ENCODE peak calls at places on chromosomes 13 and 19, in ten cellular contexts. N, J, G, W, L, R, F, K, M and P are unnamed samples.

GRCh38 chr19:42989851-42990250 is 36.4 kb downstream of the PSG11 start:
- DNase-seq in N (no peak), J (no peak), G (no peak), W (no peak), L (no peak), R (no peak), F (no peak), K (no peak), M (no peak), P (no peak)

GRCh38 chr13:95479706-95480105 is 72.8 kb upstream of the CLDN10 start:
- DNase-seq in N (no peak), J (no peak), G (no peak), W (no peak), L (no peak), R (no peak), F (no peak), K (no peak), M (no peak), P (no peak)

GRCh38 chr19:47369923-47370625 is 21.0 kb downstream of the DHX34 start:
- DNase-seq in N (no peak), J (peak; percentile 90), G (no peak), W (peak; percentile 74), L (no peak), R (peak; percentile 42), F (no peak), K (no peak), M (peak; percentile 74), P (no peak)

GRCh38 chr19:40237791-40238190 is 11.3 kb upstream of the CCNP start:
- DNase-seq in N (no peak), J (no peak), G (no peak), W (no peak), L (no peak), R (no peak), F (no peak), K (no peak), M (no peak), P (no peak)

GRCh38 chr13:113531041-113531873 is 40.7 kb upstream of the DCUN1D2 start:
- DNase-seq in N (no peak), J (no peak), G (no peak), W (no peak), L (no peak), R (no peak), F (no peak), K (no peak), M (no peak), P (no peak)

GRCh38 chr19:33419763-33420080 is 46.2 kb downstream of the CEBPG start:
- DNase-seq in N (no peak), J (no peak), G (peak; percentile 86), W (no peak), L (no peak), R (no peak), F (no peak), K (no peak), M (no peak), P (peak; percentile 70)

GRCh38 chr19:40219721-40220276 is 1.6 kb upstream of the TTC9B start:
- DNase-seq in N (peak; percentile 48), J (peak; percentile 71), G (no peak), W (peak; percentile 76), L (no peak), R (no peak), F (no peak), K (no peak), M (peak; percentile 73), P (no peak)

GRCh38 chr13:40477623-40478608 is 188.5 kb downstream of the FOXO1 start:
- DNase-seq in N (no peak), J (peak; percentile 43), G (no peak), W (no peak), L (no peak), R (peak; percentile 49), F (no peak), K (peak; percentile 62), M (peak; percentile 24), P (no peak)

GRCh38 chr19:6045108-6045507 is 65.2 kb downstream of the RFX2 start:
- DNase-seq in N (no peak), J (no peak), G (no peak), W (no peak), L (no peak), R (no peak), F (no peak), K (no peak), M (no peak), P (no peak)

GRCh38 chr13:49996166-49996915 is 501 bp upstream of the TRIM13 start:
- DNase-seq in N (peak; percentile 70), J (peak; percentile 96), G (peak; percentile 96), W (peak; percentile 90), L (peak; percentile 95), R (peak; percentile 97), F (peak; percentile 91), K (peak; percentile 95), M (peak; percentile 76), P (peak; percentile 95)

GRCh38 chr13:48563611-48564010 is 30.7 kb upstream of the RCBTB2 start:
- DNase-seq in N (no peak), J (no peak), G (no peak), W (no peak), L (no peak), R (no peak), F (no peak), K (no peak), M (no peak), P (no peak)

GRCh38 chr13:46778879-46779278 is 18.1 kb downstream of the ESD start:
- DNase-seq in N (no peak), J (peak; percentile 48), G (no peak), W (peak; percentile 68), L (no peak), R (no peak), F (no peak), K (no peak), M (no peak), P (no peak)

GRCh38 chr13:109156181-109156935 is 526.9 kb downstream of the MYO16 start:
- DNase-seq in N (peak; percentile 73), J (peak; percentile 86), G (no peak), W (peak; percentile 86), L (no peak), R (no peak), F (no peak), K (peak; percentile 37), M (peak; percentile 45), P (no peak)

GRCh38 chr13:87666826-87667225 is 4.3 kb upstream of the SLITRK5 start:
- DNase-seq in N (no peak), J (no peak), G (no peak), W (no peak), L (no peak), R (no peak), F (no peak), K (no peak), M (no peak), P (no peak)

GRCh38 chr19:16369664-16370576 is 45.3 kb downstream of the KLF2 start:
- DNase-seq in N (no peak), J (no peak), G (no peak), W (no peak), L (no peak), R (no peak), F (peak; percentile 68), K (no peak), M (no peak), P (no peak)

GRCh38 chr19:55342044-55342531 is 2.4 kb downstream of the KMT5C start:
- DNase-seq in N (no peak), J (no peak), G (no peak), W (no peak), L (no peak), R (no peak), F (no peak), K (no peak), M (no peak), P (no peak)

GRCh38 chr13:66405908-66406802 is 824.0 kb downstream of the PCDH9 start:
- DNase-seq in N (peak; percentile 93), J (peak; percentile 97), G (no peak), W (peak; percentile 65), L (no peak), R (no peak), F (no peak), K (no peak), M (peak; percentile 37), P (no peak)

GRCh38 chr19:29664753-29665214 is 477 bp upstream of the PLEKHF1 start:
- DNase-seq in N (no peak), J (no peak), G (no peak), W (no peak), L (no peak), R (no peak), F (no peak), K (no peak), M (no peak), P (no peak)
- TF ChIP-seq CTCF in N (no peak), J (no peak), G (no peak), W (no peak), L (no peak), R (peak; percentile 32), F (peak; percentile 18), K (peak; percentile 45), M (peak; percentile 3), P (no peak)

GRCh38 chr19:49073514-49074378 is 1.2 kb upstream of the KCNA7 start:
- DNase-seq in N (no peak), J (no peak), G (peak; percentile 51), W (no peak), L (no peak), R (peak; percentile 74), F (no peak), K (no peak), M (no peak), P (no peak)
- TF ChIP-seq CTCF in N (peak; percentile 45), J (peak; percentile 49), G (no peak), W (peak; percentile 15), L (no peak), R (peak; percentile 51), F (no peak), K (peak; percentile 19), M (peak; percentile 65), P (no peak)

DNA sequence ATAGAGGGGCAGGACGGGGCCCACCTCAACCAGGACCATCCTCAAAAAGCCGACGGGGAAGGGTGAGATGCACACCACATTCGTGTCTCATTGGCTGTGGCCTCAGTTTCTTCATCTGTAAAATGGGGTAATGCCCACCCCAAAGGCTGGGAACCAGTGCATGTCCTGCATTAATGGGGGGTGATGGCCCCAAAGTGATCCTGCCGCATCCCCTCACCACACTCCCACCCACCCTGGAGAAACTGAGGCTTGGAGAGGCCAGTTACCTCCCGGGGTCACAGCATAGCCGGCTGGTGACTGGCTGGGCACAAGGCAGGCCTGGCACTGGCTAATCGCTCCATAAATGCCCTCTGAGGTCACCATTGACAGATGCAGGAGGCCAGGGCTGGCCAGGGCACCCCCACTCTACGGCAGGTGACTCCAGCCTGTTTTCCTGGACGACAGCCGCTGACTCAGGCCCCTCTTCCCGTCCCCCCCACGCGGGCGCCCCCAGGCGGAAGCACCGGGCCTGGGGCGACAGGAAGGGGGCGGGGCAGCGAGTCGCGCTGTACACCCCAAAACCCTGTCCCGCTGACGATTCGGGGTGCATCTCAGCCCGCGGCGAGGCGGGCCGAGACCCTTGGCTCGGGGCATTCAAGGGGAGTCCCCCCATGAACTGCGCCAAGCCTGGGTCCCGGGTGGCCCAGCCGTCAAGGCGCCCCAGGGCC is 483 bp upstream of the MIDN start:
- DNase-seq in N (no peak), J (peak; percentile 51), G (peak; percentile 65), W (peak; percentile 70), L (peak; percentile 73), R (peak; percentile 91), F (no peak), K (peak; percentile 77), M (peak; percentile 42), P (peak; percentile 57)
- TF ChIP-seq CTCF in N (peak; percentile 50), J (peak; percentile 26), G (no peak), W (peak; percentile 43), L (no peak), R (peak; percentile 44), F (peak; percentile 35), K (peak; percentile 28), M (peak; percentile 55), P (no peak)

GRCh38 chr13:62510906-62511655 is 1095.4 kb upstream of the PCDH20 start:
- DNase-seq in N (no peak), J (no peak), G (no peak), W (no peak), L (no peak), R (no peak), F (no peak), K (no peak), M (no peak), P (no peak)

GRCh38 chr13:62512194-62513141 is 1096.8 kb upstream of the PCDH20 start:
- DNase-seq in N (no peak), J (peak; percentile 65), G (peak; percentile 62), W (peak; percentile 32), L (peak; percentile 42), R (no peak), F (peak; percentile 23), K (no peak), M (peak; percentile 0), P (peak; percentile 49)
- TF ChIP-seq CTCF in N (peak; percentile 70), J (peak; percentile 82), G (peak; percentile 76), W (peak; percentile 54), L (peak; percentile 64), R (peak; percentile 22), F (peak; percentile 31), K (peak; percentile 36), M (peak; percentile 80), P (peak; percentile 72)